ENCODE peak calls at places on chromosomes 5 and 9, in four cellular contexts. Q, L, T and Z are unnamed samples.

GRCh38 chr5:115820846-115821245 is 4.4 kb upstream of the CDO1 start:
- DNase-seq in T (no peak), L (no peak), Q (no peak), Z (no peak)

GRCh38 chr5:14914603-14915277 is 43.2 kb upstream of the ANKH start:
- DNase-seq in T (no peak), Q (peak), L (peak), Z (no peak)

GRCh38 chr5:172527559-172527958 is 73.2 kb upstream of the SH3PXD2B start:
- DNase-seq in T (no peak), Q (no peak), L (no peak), Z (no peak)

GRCh38 chr9:95074632-95075269 is 242.8 kb downstream of the FANCC start:
- DNase-seq in T (no peak), L (no peak), Q (no peak), Z (no peak)

GRCh38 chr5:56543431-56544385 is 271.6 kb upstream of the MAP3K1 start:
- DNase-seq in T (no peak), Q (peak), L (peak), Z (no peak)

GRCh38 chr9:101212661-101213060 is 172.1 kb downstream of the BAAT start:
- DNase-seq in Q (no peak), L (no peak), T (no peak), Z (no peak)

GRCh38 chr9:134918646-134919045 is 934 bp upstream of the FCN1 start:
- DNase-seq in T (no peak), L (no peak), Q (no peak), Z (no peak)

GRCh38 chr9:89425024-89425805 is 72.7 kb downstream of the SEMA4D start:
- DNase-seq in Q (no peak), T (no peak), L (no peak), Z (no peak)

GRCh38 chr5:57082441-57083067 is 91.3 kb upstream of the GPBP1 start:
- DNase-seq in L (peak), T (no peak), Q (peak), Z (no peak)

GRCh38 chr5:10353241-10354047 is at the start of gene MARCHF6:
- DNase-seq in Q (peak), T (peak), L (peak), Z (peak)